ENCODE peak calls at places on chromosomes 13 and 19, in seven cellular contexts. Q is activated T-cell treated with anti-CD3 and anti-CD28 coated beads, Interleukin-2, amount 50 U/mL, for 48 hours; Z is mucosa of gallbladder; T is germinal center; I is KG1; B is NCI-H1105; C is NCI-H774. U is an unnamed sample.

GRCh38 chr19:24166055-24166454 is 79.1 kb downstream of the ZNF254 start:
- DNase-seq in Q (no peak), Z (no peak), T (no peak), I (no peak), B (no peak), C (no peak), U (no peak)

GRCh38 chr13:102940143-102940542 is 94.3 kb downstream of the ERCC5 start:
- DNase-seq in Q (peak; percentile 17), Z (no peak), T (no peak), I (no peak), B (no peak), C (no peak), U (no peak)

GRCh38 chr13:71378992-71379905 is 487.8 kb downstream of the DACH1 start:
- DNase-seq in Q (no peak), Z (no peak), T (no peak), I (no peak), B (no peak), C (no peak), U (no peak)

GRCh38 chr19:14507704-14508246 is 10.4 kb downstream of the DNAJB1 start:
- DNase-seq in Q (no peak), Z (no peak), T (no peak), I (no peak), B (no peak), C (no peak), U (no peak)

GRCh38 chr19:30313353-30313750 is 58.8 kb upstream of the ZNF536 start:
- DNase-seq in Q (no peak), Z (no peak), T (no peak), I (no peak), B (no peak), C (no peak), U (peak; percentile 19)

GRCh38 chr19:11191273-11191755 is 6.0 kb downstream of the KANK2 start:
- DNase-seq in Q (no peak), Z (no peak), T (peak; percentile 71), I (no peak), B (no peak), C (no peak), U (no peak)

GRCh38 chr19:1261512-1261862 is 7.6 kb upstream of the CIRBP start:
- DNase-seq in Q (no peak), Z (no peak), T (no peak), I (no peak), B (no peak), C (no peak), U (no peak)

GRCh38 chr13:30738526-30738925 is 3.2 kb downstream of the ALOX5AP start:
- DNase-seq in Q (no peak), Z (no peak), T (no peak), I (no peak), B (no peak), C (no peak), U (no peak)

GRCh38 chr13:67278230-67278629 is 48.1 kb upstream of the PCDH9 start:
- DNase-seq in Q (no peak), Z (no peak), T (no peak), I (no peak), B (no peak), C (no peak), U (no peak)

GRCh38 chr13:75633285-75633684 is 2.8 kb upstream of the LMO7 start:
- DNase-seq in Q (no peak), Z (no peak), T (no peak), I (no peak), B (no peak), C (no peak), U (no peak)

GRCh38 chr13:43309301-43309700 is 285.9 kb downstream of the DNAJC15 start:
- DNase-seq in Q (no peak), Z (no peak), T (no peak), I (no peak), B (no peak), C (no peak), U (no peak)

GRCh38 chr19:17058236-17058635 is 17.0 kb downstream of the HAUS8 start:
- DNase-seq in Q (no peak), Z (no peak), T (no peak), I (peak; percentile 1), B (no peak), C (no peak), U (no peak)

GRCh38 chr19:46639356-46640061 is 3.5 kb upstream of the GNG8 start:
- DNase-seq in Q (peak; percentile 64), Z (peak; percentile 43), T (no peak), I (no peak), B (peak; percentile 61), C (no peak), U (no peak)

GRCh38 chr13:43232866-43233265 is 209.5 kb downstream of the DNAJC15 start:
- DNase-seq in Q (no peak), Z (no peak), T (no peak), I (no peak), B (no peak), C (no peak), U (no peak)

GRCh38 chr19:27745978-27746542 is 1466.9 kb downstream of the UQCRFS1 start:
- DNase-seq in Q (no peak), Z (peak; percentile 7), T (no peak), I (no peak), B (no peak), C (no peak), U (peak; percentile 2)

GRCh38 chr19:28878862-28879566 is 333.9 kb downstream of the UQCRFS1 start:
- DNase-seq in Q (peak; percentile 63), Z (peak; percentile 66), T (peak; percentile 41), I (peak; percentile 3), B (peak; percentile 69), C (peak; percentile 47), U (peak; percentile 65)

GRCh38 chr19:10389863-10390262 is 9.5 kb upstream of the TYK2 start:
- DNase-seq in Q (peak; percentile 62), Z (no peak), T (no peak), I (no peak), B (no peak), C (no peak), U (no peak)

GRCh38 chr19:34794289-34794960 is 21.4 kb upstream of the ZNF599 start:
- DNase-seq in Q (no peak), Z (no peak), T (no peak), I (no peak), B (no peak), C (no peak), U (no peak)

GRCh38 chr13:40215311-40215710 is 451.1 kb downstream of the FOXO1 start:
- DNase-seq in Q (no peak), Z (no peak), T (no peak), I (no peak), B (no peak), C (no peak), U (no peak)

GRCh38 chr19:58170860-58171259 is 12.0 kb upstream of the ZNF274 start:
- DNase-seq in Q (no peak), Z (no peak), T (no peak), I (no peak), B (no peak), C (no peak), U (no peak)

GRCh38 chr13:21086929-21087328 is 25.5 kb upstream of the LATS2 start:
- DNase-seq in Q (no peak), Z (no peak), T (no peak), I (no peak), B (no peak), C (no peak), U (no peak)

GRCh38 chr19:18165794-18166544 is 7.6 kb upstream of the IFI30 start:
- DNase-seq in Q (no peak), Z (no peak), T (no peak), I (no peak), B (no peak), C (no peak), U (no peak)

GRCh38 chr19:12346896-12347295 is 13.5 kb upstream of the ZNF563 start:
- DNase-seq in Q (no peak), Z (no peak), T (no peak), I (no peak), B (no peak), C (no peak), U (no peak)

GRCh38 chr19:50980203-50980602 is 3.5 kb downstream of the KLK7 start:
- DNase-seq in Q (no peak), Z (no peak), T (no peak), I (no peak), B (no peak), C (no peak), U (no peak)

GRCh38 chr13:59409651-59410200 is 754.0 kb downstream of the DIAPH3 start:
- DNase-seq in Q (no peak), Z (no peak), T (no peak), I (no peak), B (peak; percentile 54), C (no peak), U (no peak)

GRCh38 chr19:43747557-43748204 is 7.1 kb downstream of the SMG9 start:
- DNase-seq in Q (no peak), Z (no peak), T (no peak), I (no peak), B (no peak), C (no peak), U (no peak)

GRCh38 chr13:97506511-97506910 is 72.5 kb downstream of the RAP2A start:
- DNase-seq in Q (no peak), Z (peak; percentile 17), T (no peak), I (no peak), B (no peak), C (no peak), U (no peak)

GRCh38 chr19:11164879-11165406 is 9.4 kb upstream of the SPC24 start:
- DNase-seq in Q (no peak), Z (peak; percentile 76), T (no peak), I (no peak), B (no peak), C (no peak), U (peak; percentile 68)

U was measured in left lobe of liver.